ENCODE peak calls at places on chromosomes 4 and X, in eight cellular contexts. O is hepatocyte, J is lower lobe of right lung, C is cardiac muscle cell, Z is left ventricle myocardium inferior, E is body of pancreas, Y is right atrium auricular region, S is left lung. L is an unnamed sample.
A peak's percentile ranks its signal among the peaks of the same experiment; 100 is the strongest.

GRCh38 chrX:70769659-70770232 is 138.8 kb downstream of the TEX11 start:
- DNase-seq in O (no peak), J (no peak), C (no peak), Z (no peak), E (no peak), Y (no peak), S (no peak), L (no peak)

GRCh38 chrX:43269201-43269600 is 386.9 kb upstream of the MAOA start:
- DNase-seq in O (no peak), J (no peak), C (no peak), Z (no peak), E (no peak), Y (no peak), S (no peak), L (no peak)

GRCh38 chrX:1222511-1223252 is 10.2 kb upstream of the CRLF2 start:
- DNase-seq in O (no peak), J (no peak), C (no peak), Z (no peak), E (no peak), Y (no peak), S (no peak), L (no peak)

GRCh38 chrX:26070882-26071281 is 67.3 kb upstream of the MAGEB18 start:
- DNase-seq in O (no peak), J (no peak), C (no peak), Z (no peak), E (no peak), Y (no peak), S (no peak), L (no peak)

GRCh38 chr4:185587444-185588161 is 52.3 kb upstream of the PDLIM3 start:
- DNase-seq in O (no peak), J (no peak), C (peak; percentile 61), Z (no peak), E (no peak), Y (no peak), S (no peak), L (no peak)

GRCh38 chr4:118206627-118207026 is 146.2 kb downstream of the PRSS12 start:
- DNase-seq in O (no peak), J (no peak), C (no peak), Z (no peak), E (no peak), Y (no peak), S (no peak), L (no peak)

GRCh38 chrX:143873343-143873742 is 10.5 kb upstream of the UBE2NL start:
- DNase-seq in O (no peak), J (no peak), C (no peak), Z (no peak), E (no peak), Y (no peak), S (no peak), L (no peak)

GRCh38 chr4:173494013-173494970 is 35.7 kb downstream of the HAND2 start:
- DNase-seq in O (peak; percentile 83), J (peak; percentile 60), C (peak; percentile 69), Z (peak; percentile 39), E (peak; percentile 56), Y (no peak), S (peak; percentile 70), L (peak; percentile 72)

GRCh38 chrX:139290310-139290709 is 240.2 kb upstream of the F9 start:
- DNase-seq in O (no peak), J (no peak), C (no peak), Z (no peak), E (no peak), Y (no peak), S (no peak), L (no peak)

GRCh38 chr4:175776217-175776616 is 35.8 kb downstream of the GPM6A start:
- DNase-seq in O (no peak), J (no peak), C (no peak), Z (no peak), E (no peak), Y (no peak), S (no peak), L (no peak)

GRCh38 chr4:174198396-174199179 is 84.9 kb downstream of the FBXO8 start:
- DNase-seq in O (peak; percentile 41), J (no peak), C (no peak), Z (no peak), E (peak; percentile 18), Y (no peak), S (no peak), L (no peak)

GRCh38 chr4:186855111-186855510 is 131.5 kb upstream of the FAT1 start:
- DNase-seq in O (no peak), J (no peak), C (no peak), Z (no peak), E (no peak), Y (no peak), S (no peak), L (no peak)

GRCh38 chr4:160414516-160414915 is 1311.6 kb downstream of the RAPGEF2 start:
- DNase-seq in O (no peak), J (no peak), C (no peak), Z (no peak), E (no peak), Y (no peak), S (no peak), L (no peak)

GRCh38 chr4:40586034-40586433 is 43.6 kb downstream of the RBM47 start:
- DNase-seq in O (no peak), J (no peak), C (no peak), Z (no peak), E (no peak), Y (no peak), S (no peak), L (no peak)

GRCh38 chrX:3811331-3812311 is 98.2 kb upstream of the PRKX start:
- DNase-seq in O (peak; percentile 52), J (no peak), C (peak; percentile 44), Z (no peak), E (peak; percentile 21), Y (no peak), S (no peak), L (no peak)

GRCh38 chrX:108165349-108166111 is 74.0 kb downstream of the ATG4A start:
- DNase-seq in O (peak; percentile 52), J (no peak), C (peak; percentile 67), Z (no peak), E (no peak), Y (no peak), S (no peak), L (peak; percentile 26)

GRCh38 chr4:55012363-55013255 is 112.8 kb downstream of the KDR start:
- DNase-seq in O (no peak), J (no peak), C (no peak), Z (no peak), E (no peak), Y (no peak), S (no peak), L (no peak)

GRCh38 chrX:40154229-40154852 is 56.6 kb upstream of the BCOR start:
- DNase-seq in O (peak; percentile 73), J (no peak), C (peak; percentile 86), Z (peak; percentile 46), E (no peak), Y (no peak), S (no peak), L (peak; percentile 39)

GRCh38 chr4:106258145-106259045 is 57.6 kb downstream of the TBCK start:
- DNase-seq in O (no peak), J (no peak), C (no peak), Z (no peak), E (no peak), Y (no peak), S (no peak), L (no peak)

GRCh38 chr4:173189117-173189693 is 20.6 kb downstream of the GALNT7 start:
- DNase-seq in O (no peak), J (no peak), C (no peak), Z (no peak), E (no peak), Y (no peak), S (no peak), L (no peak)

GRCh38 chr4:110629780-110630500 is 7.1 kb upstream of the PITX2 start:
- DNase-seq in O (no peak), J (no peak), C (no peak), Z (no peak), E (no peak), Y (no peak), S (no peak), L (no peak)

GRCh38 chr4:110630621-110631402 is 7.9 kb upstream of the PITX2 start:
- DNase-seq in O (no peak), J (no peak), C (no peak), Z (no peak), E (no peak), Y (peak; percentile 44), S (no peak), L (no peak)

GRCh38 chr4:110632506-110633357 is 9.9 kb upstream of the PITX2 start:
- DNase-seq in O (no peak), J (no peak), C (no peak), Z (no peak), E (no peak), Y (no peak), S (no peak), L (no peak)

GRCh38 chr4:110633358-110634319 is 10.8 kb upstream of the PITX2 start:
- DNase-seq in O (no peak), J (no peak), C (no peak), Z (no peak), E (no peak), Y (no peak), S (no peak), L (no peak)

GRCh38 chr4:110631582-110632505 is 9.0 kb upstream of the PITX2 start:
- DNase-seq in O (peak; percentile 93), J (peak; percentile 76), C (peak; percentile 91), Z (peak; percentile 49), E (peak; percentile 74), Y (no peak), S (peak; percentile 71), L (peak; percentile 46)
- H3K4me1 ChIP-seq in O (peaks cover 4% of the 10 kb centered on the region), J (peaks cover 21% of the 10 kb centered on the region), C (peaks cover 12% of the 10 kb centered on the region), Z (peaks cover 37% of the 10 kb centered on the region), E (peaks cover 25% of the 10 kb centered on the region), Y (peaks cover 30% of the 10 kb centered on the region), S (peaks cover 19% of the 10 kb centered on the region), L (no peaks in the 10 kb centered on the region)

GRCh38 chr4:95051689-95052026 is 293.9 kb downstream of the BMPR1B start:
- DNase-seq in O (no peak), J (no peak), C (no peak), Z (no peak), E (no peak), Y (no peak), S (no peak), L (no peak)
- H3K4me3 ChIP-seq in O (no peak overlapping the region), J (no peak overlapping the region), C (no peak overlapping the region), Z (no peak overlapping the region), E (no peak overlapping the region), Y (no peak overlapping the region), S (no peak overlapping the region), L (no peak overlapping the region)

DNA sequence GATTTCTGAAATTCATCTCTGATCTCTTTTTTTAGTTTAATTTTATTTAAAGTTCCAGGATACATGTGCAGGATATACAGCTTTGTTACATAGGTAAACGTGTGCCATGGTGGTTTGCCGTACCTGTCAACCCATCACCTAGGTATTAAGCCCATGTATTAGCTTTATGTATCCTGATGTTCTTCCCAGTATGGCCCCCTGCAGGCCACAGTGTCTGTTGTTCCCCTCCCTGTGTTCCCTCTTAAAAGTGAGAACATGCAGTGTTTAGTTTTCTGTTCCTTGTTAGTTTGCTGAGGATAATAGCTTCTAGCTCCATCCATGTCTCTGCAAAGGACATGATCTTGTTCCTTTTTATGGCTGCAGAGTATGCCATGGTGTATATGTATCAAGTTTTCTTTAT is 153.2 kb downstream of the RAPGEF2 start:
- DNase-seq in O (no peak), J (no peak), C (no peak), Z (no peak), E (no peak), Y (no peak), S (no peak), L (no peak)
- TF ChIP-seq CTCF in O (no peak), J (no peak), C (peak; percentile 4), Z (peak; percentile 10), E (no peak), Y (no peak), S (no peak), L (no peak)

GRCh38 chr4:7818676-7819041 is 121.0 kb downstream of the AFAP1 start:
- DNase-seq in O (peak; percentile 25), J (no peak), C (no peak), Z (no peak), E (no peak), Y (no peak), S (no peak), L (no peak)
- H3K4me1 ChIP-seq in O (peaks cover 22% of the 10 kb centered on the region), J (peaks cover 6% of the 10 kb centered on the region), C (peaks cover 38% of the 10 kb centered on the region), Z (peaks cover 57% of the 10 kb centered on the region), E (peaks cover 15% of the 10 kb centered on the region), Y (peaks cover 50% of the 10 kb centered on the region), S (peaks cover 4% of the 10 kb centered on the region), L (no peaks in the 10 kb centered on the region)